ENCODE peak calls at places on chromosomes 12 and 14, in seven cellular contexts. U, J, H, E, N, F and T are unnamed samples.
A peak's percentile ranks its signal among the peaks of the same experiment; 100 is the strongest.

GRCh38 chr12:1591543-1591942 is 2.8 kb downstream of the FBXL14 start:
- DNase-seq in U (no peak), J (peak; percentile 52), H (no peak), E (no peak), N (no peak), F (no peak), T (peak; percentile 44)

GRCh38 chr12:26627335-26627734 is 205.7 kb downstream of the ITPR2 start:
- DNase-seq in U (no peak), J (no peak), H (no peak), E (no peak), N (no peak), F (no peak), T (no peak)

GRCh38 chr14:30553311-30553989 is 5.5 kb upstream of the G2E3 start:
- DNase-seq in U (no peak), J (no peak), H (no peak), E (no peak), N (no peak), F (no peak), T (no peak)

GRCh38 chr12:92593734-92594402 is 108.9 kb upstream of the PLEKHG7 start:
- DNase-seq in U (peak; percentile 29), J (peak; percentile 32), H (no peak), E (peak; percentile 10), N (no peak), F (peak; percentile 96), T (no peak)

GRCh38 chr12:109281452-109281851 is 27.6 kb downstream of the FOXN4 start:
- DNase-seq in U (no peak), J (no peak), H (no peak), E (no peak), N (no peak), F (no peak), T (no peak)

GRCh38 chr12:51751657-51752056 is 96.9 kb downstream of the FIGNL2 start:
- DNase-seq in U (no peak), J (no peak), H (no peak), E (peak; percentile 64), N (no peak), F (no peak), T (no peak)

GRCh38 chr12:121110211-121110940 is 22.3 kb upstream of the P2RX7 start:
- DNase-seq in U (peak; percentile 72), J (peak; percentile 77), H (peak; percentile 72), E (peak; percentile 69), N (peak; percentile 89), F (peak; percentile 78), T (peak; percentile 52)

GRCh38 chr12:105803292-105803691 is 335.5 kb downstream of the NUAK1 start:
- DNase-seq in U (no peak), J (no peak), H (no peak), E (no peak), N (no peak), F (no peak), T (no peak)

GRCh38 chr12:123237646-123238329 is 4.6 kb downstream of the MTRFR start:
- DNase-seq in U (peak; percentile 69), J (peak; percentile 49), H (peak; percentile 53), E (peak; percentile 66), N (peak; percentile 87), F (peak; percentile 62), T (peak; percentile 69)

GRCh38 chr12:115378296-115378695 is 694.3 kb upstream of the TBX3 start:
- DNase-seq in U (no peak), J (no peak), H (no peak), E (no peak), N (no peak), F (no peak), T (no peak)

GRCh38 chr14:100894416-100894815 is 9.1 kb downstream of the RTL1 start:
- DNase-seq in U (no peak), J (no peak), H (no peak), E (no peak), N (no peak), F (no peak), T (no peak)

GRCh38 chr12:2813573-2814185 is 1.2 kb downstream of the ITFG2 start:
- DNase-seq in U (no peak), J (peak; percentile 85), H (peak; percentile 79), E (peak; percentile 85), N (peak; percentile 83), F (no peak), T (peak; percentile 82)

GRCh38 chr14:39014460-39014859 is 88.6 kb downstream of the SEC23A start:
- DNase-seq in U (no peak), J (no peak), H (no peak), E (no peak), N (no peak), F (no peak), T (no peak)

GRCh38 chr14:24072881-24073877 is 1.8 kb downstream of the CPNE6 start:
- DNase-seq in U (no peak), J (no peak), H (no peak), E (no peak), N (no peak), F (no peak), T (no peak)

GRCh38 chr12:90502070-90502469 is 452.9 kb downstream of the CCER1 start:
- DNase-seq in U (no peak), J (no peak), H (no peak), E (no peak), N (no peak), F (no peak), T (no peak)

GRCh38 chr12:99706736-99707473 is 59.4 kb downstream of the GARIN6 start:
- DNase-seq in U (no peak), J (peak; percentile 38), H (no peak), E (no peak), N (no peak), F (no peak), T (no peak)

GRCh38 chr14:105830171-105830570 is 303.8 kb downstream of the TMEM121 start:
- DNase-seq in U (no peak), J (no peak), H (no peak), E (no peak), N (no peak), F (no peak), T (no peak)

GRCh38 chr12:121124402-121125109 is 8.1 kb upstream of the P2RX7 start:
- DNase-seq in U (no peak), J (peak; percentile 98), H (no peak), E (peak; percentile 51), N (peak; percentile 79), F (no peak), T (peak; percentile 52)

DNA sequence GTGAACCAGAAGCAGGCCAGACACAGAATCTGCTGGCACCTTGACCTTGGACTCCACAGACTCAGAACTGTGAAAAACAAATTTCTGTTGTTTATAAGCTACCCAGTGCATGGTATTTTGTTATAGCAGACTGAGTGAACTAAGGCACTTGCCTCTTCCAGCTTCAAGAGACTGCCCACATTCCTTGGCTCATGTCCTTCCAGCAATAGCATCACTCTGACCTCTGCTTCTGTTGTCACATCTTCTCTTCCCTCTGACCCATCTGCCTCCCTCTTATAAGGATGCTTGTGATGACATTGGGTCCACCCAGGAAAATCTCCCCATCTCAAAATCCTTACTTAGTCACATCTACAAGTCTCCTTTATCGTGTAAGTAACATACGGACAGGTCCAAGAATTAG is 200.4 kb downstream of the PIK3C2G start:
- DNase-seq in U (no peak), J (no peak), H (no peak), E (no peak), N (no peak), F (no peak), T (no peak)
- H3K27me3 ChIP-seq in U (no peaks in the 10 kb centered on the region), J (no peaks in the 10 kb centered on the region), H (no peaks in the 10 kb centered on the region), E (peaks cover 2% of the 10 kb centered on the region), N (no peaks in the 10 kb centered on the region), F (no peaks in the 10 kb centered on the region), T (no peaks in the 10 kb centered on the region)

GRCh38 chr14:22555573-22556011 is 33.4 kb downstream of the DAD1 start:
- DNase-seq in U (no peak), J (no peak), H (no peak), E (no peak), N (no peak), F (peak; percentile 84), T (no peak)
- H3K27ac ChIP-seq in U (peak overlapping the region; percentile 85), J (no peak overlapping the region), H (no peak overlapping the region), E (no peak overlapping the region), N (no peak overlapping the region), F (peak overlapping the region; percentile 100), T (no peak overlapping the region)

GRCh38 chr14:103625361-103626095 is 3.5 kb upstream of the KLC1 start:
- DNase-seq in U (no peak), J (no peak), H (no peak), E (no peak), N (no peak), F (no peak), T (no peak)

GRCh38 chr14:103628684-103629502 is at the start of gene KLC1:
- DNase-seq in U (peak; percentile 87), J (peak; percentile 75), H (peak; percentile 89), E (peak; percentile 80), N (peak; percentile 91), F (no peak), T (peak; percentile 81)

GRCh38 chr14:103628221-103628683 is 759 bp upstream of the KLC1 start:
- DNase-seq in U (peak; percentile 85), J (peak; percentile 78), H (peak; percentile 78), E (no peak), N (peak; percentile 87), F (no peak), T (peak; percentile 60)

GRCh38 chr14:103626150-103626850 is 2.7 kb upstream of the KLC1 start:
- DNase-seq in U (no peak), J (no peak), H (no peak), E (no peak), N (no peak), F (no peak), T (peak; percentile 75)

DNA sequence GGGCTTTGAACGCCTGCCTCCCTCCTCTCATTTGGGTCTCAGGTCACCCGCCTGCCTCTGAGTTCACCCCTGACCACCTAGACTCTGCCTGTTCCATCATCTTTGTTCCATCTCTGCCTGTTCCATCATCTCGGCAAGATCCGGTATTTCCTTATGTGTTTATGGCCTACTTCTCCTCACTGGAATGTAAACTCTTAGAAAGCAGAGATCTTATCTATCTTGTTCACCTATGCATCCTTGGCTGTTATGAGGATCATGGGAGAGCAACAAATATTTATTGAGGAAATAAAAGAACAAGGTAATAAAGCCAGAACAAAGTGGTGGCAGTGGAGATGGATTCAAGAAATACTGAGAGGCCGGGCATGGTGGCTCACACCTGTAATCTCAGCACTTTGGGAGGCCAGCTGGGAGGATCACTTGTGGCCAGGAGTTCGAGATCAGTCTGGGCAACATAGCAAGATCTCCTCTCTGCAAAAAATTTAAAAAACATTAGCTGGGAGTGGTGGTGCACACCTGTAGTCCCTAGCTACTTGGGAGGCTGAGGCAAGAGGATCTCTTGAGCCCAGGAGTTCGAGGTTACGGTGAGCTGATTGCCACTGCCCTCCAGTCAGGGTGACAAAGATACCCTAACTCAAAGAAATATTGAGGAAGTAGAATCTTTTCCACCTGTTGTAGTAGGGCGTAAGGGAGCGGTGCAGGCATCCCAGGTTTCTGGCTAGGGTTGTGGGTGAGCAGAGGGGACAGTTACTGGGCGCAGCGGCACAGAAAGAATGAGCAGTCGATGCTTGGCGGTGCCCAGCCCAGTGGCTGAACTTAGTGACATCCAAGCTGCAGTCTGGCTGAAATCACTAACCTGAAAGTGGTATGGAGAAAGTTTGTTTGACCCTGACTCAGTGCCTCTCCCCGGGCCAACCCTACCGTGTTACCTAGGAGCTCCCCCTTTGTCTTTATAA is 1.7 kb upstream of the KLC1 start:
- DNase-seq in U (no peak), J (no peak), H (no peak), E (no peak), N (no peak), F (no peak), T (no peak)
- H3K4me3 ChIP-seq in U (no peak overlapping the region), J (no peak overlapping the region), H (no peak overlapping the region), E (no peak overlapping the region), N (no peak overlapping the region), F (no peak overlapping the region), T (no peak overlapping the region)

DNA sequence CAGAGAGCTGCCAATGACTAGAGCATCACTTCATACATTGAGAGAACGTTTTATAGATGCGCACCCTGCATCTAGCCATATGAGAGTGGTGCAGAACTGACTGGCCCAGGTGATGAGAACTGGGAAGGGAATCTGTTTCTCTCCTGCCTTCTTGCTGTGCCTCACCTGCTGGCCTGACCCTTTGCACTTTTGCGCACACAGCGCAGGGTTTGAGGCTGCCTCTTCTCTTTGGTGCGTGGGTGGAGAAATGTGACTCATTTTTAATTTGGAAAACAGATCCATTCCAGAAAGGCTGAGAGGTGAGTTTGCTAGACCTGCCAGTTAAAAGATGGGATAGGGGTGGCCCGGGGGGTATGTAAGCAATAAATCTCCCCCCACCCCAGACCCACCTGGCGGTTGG is 453 bp upstream of the ESRRB start:
- DNase-seq in U (no peak), J (no peak), H (no peak), E (no peak), N (no peak), F (no peak), T (no peak)
- H3K27me3 ChIP-seq in U (peaks cover 53% of the 10 kb centered on the region), J (peaks cover 27% of the 10 kb centered on the region), H (peaks cover 98% of the 10 kb centered on the region), E (peaks cover 85% of the 10 kb centered on the region), N (peaks cover 78% of the 10 kb centered on the region), F (peaks cover 25% of the 10 kb centered on the region), T (peaks cover 12% of the 10 kb centered on the region)